ENCODE peak calls at places on chromosomes 4 and X, in eight cellular contexts. M is NCI-H1105; V is HT1080; O is endothelial cell; F is GM12865; L is NCI-H1048; J is brain microvascular endothelial cell; U is CD4-positive, CD25-positive, alpha-beta regulatory T cell. K is an unnamed sample.
A peak's percentile ranks its signal among the peaks of the same experiment; 100 is the strongest.

GRCh38 chr4:14888790-14889189 is 113.5 kb upstream of the CPEB2 start:
- DNase-seq in M (no peak), V (no peak), O (no peak), F (no peak), L (no peak), J (no peak), U (no peak), K (no peak)

GRCh38 chr4:6278801-6279197 is 9.1 kb downstream of the WFS1 start:
- DNase-seq in M (no peak), V (no peak), O (peak; percentile 32), F (peak; percentile 78), L (no peak), J (peak; percentile 56), U (peak; percentile 29), K (peak; percentile 71)

GRCh38 chrX:110044531-110045249 is 41.8 kb downstream of the TMEM164 start:
- DNase-seq in M (no peak), V (no peak), O (no peak), F (no peak), L (no peak), J (no peak), U (no peak), K (no peak)

GRCh38 chr4:150038335-150039076 is 39.7 kb upstream of the DCLK2 start:
- DNase-seq in M (no peak), V (no peak), O (no peak), F (peak; percentile 60), L (no peak), J (no peak), U (no peak), K (no peak)

GRCh38 chr4:96698891-96699290 is 859.0 kb downstream of the PDHA2 start:
- DNase-seq in M (no peak), V (no peak), O (no peak), F (no peak), L (no peak), J (no peak), U (no peak), K (no peak)

GRCh38 chrX:136272325-136272724 is 21.1 kb upstream of the MAP7D3 start:
- DNase-seq in M (no peak), V (no peak), O (no peak), F (no peak), L (no peak), J (no peak), U (no peak), K (no peak)

GRCh38 chrX:119685225-119686066 is 7.5 kb downstream of the SEPTIN6 start:
- DNase-seq in M (no peak), V (no peak), O (no peak), F (peak; percentile 77), L (no peak), J (no peak), U (peak; percentile 88), K (no peak)

GRCh38 chr4:10783351-10783750 is 98.8 kb upstream of the CLNK start:
- DNase-seq in M (no peak), V (peak; percentile 87), O (no peak), F (no peak), L (no peak), J (peak; percentile 71), U (no peak), K (no peak)

GRCh38 chrX:49155243-49155899 is 7.2 kb upstream of the MAGIX start:
- DNase-seq in M (no peak), V (peak; percentile 80), O (no peak), F (peak; percentile 54), L (no peak), J (peak; percentile 60), U (peak; percentile 63), K (no peak)

GRCh38 chr4:115259651-115260050 is 146.2 kb upstream of the NDST4 start:
- DNase-seq in M (no peak), V (no peak), O (no peak), F (no peak), L (no peak), J (no peak), U (no peak), K (no peak)

GRCh38 chr4:43380093-43380492 is 487.6 kb downstream of the GRXCR1 start:
- DNase-seq in M (no peak), V (no peak), O (no peak), F (no peak), L (no peak), J (no peak), U (no peak), K (no peak)

GRCh38 chr4:6834867-6835266 is 52.3 kb downstream of the KIAA0232 start:
- DNase-seq in M (no peak), V (peak; percentile 66), O (no peak), F (no peak), L (no peak), J (peak; percentile 29), U (no peak), K (no peak)